ENCODE peak calls at places on chromosomes 5 and 9, in ten cellular contexts. B is AG09309, C is psoas muscle, Q is uterus, L is nephron progenitor cell, I is AG10803, X is gastrocnemius medialis, G is GM12865, Y is brain microvascular endothelial cell, N is esophagus squamous epithelium. E is an unnamed sample.

GRCh38 chr9:82080265-82080664 is 91.7 kb downstream of the SPATA31D1 start:
- DNase-seq in B (no peak), C (no peak), Q (no peak), L (no peak), I (no peak), X (no peak), G (no peak), Y (no peak), N (no peak), E (no peak)

GRCh38 chr9:76576344-76576743 is 117.4 kb downstream of the GCNT1 start:
- DNase-seq in B (peak; percentile 86), C (no peak), Q (no peak), L (no peak), I (peak; percentile 87), X (peak; percentile 26), G (peak; percentile 68), Y (peak; percentile 86), N (no peak), E (no peak)

GRCh38 chr9:86303316-86303975 is 21.1 kb upstream of the ISCA1 start:
- DNase-seq in B (no peak), C (no peak), Q (no peak), L (no peak), I (no peak), X (no peak), G (no peak), Y (no peak), N (no peak), E (no peak)

GRCh38 chr5:169607882-169608281 is 24.3 kb downstream of the SPDL1 start:
- DNase-seq in B (no peak), C (no peak), Q (no peak), L (no peak), I (no peak), X (no peak), G (no peak), Y (no peak), N (no peak), E (no peak)

GRCh38 chr5:107519900-107520354 is 150.8 kb downstream of the EFNA5 start:
- DNase-seq in B (no peak), C (no peak), Q (no peak), L (no peak), I (peak; percentile 1), X (no peak), G (peak; percentile 82), Y (no peak), N (no peak), E (no peak)

GRCh38 chr5:69217154-69217731 is 17.4 kb upstream of the CDK7 start:
- DNase-seq in B (peak; percentile 42), C (no peak), Q (peak; percentile 97), L (no peak), I (no peak), X (no peak), G (peak; percentile 30), Y (no peak), N (no peak), E (no peak)

GRCh38 chr9:89597711-89598707 is 6.8 kb upstream of the GADD45G start:
- DNase-seq in B (no peak), C (no peak), Q (peak; percentile 61), L (peak; percentile 73), I (peak; percentile 49), X (peak; percentile 52), G (peak; percentile 73), Y (peak; percentile 59), N (no peak), E (no peak)

GRCh38 chr5:52767217-52767743 is 20.4 kb upstream of the ITGA1 start:
- DNase-seq in B (no peak), C (no peak), Q (no peak), L (no peak), I (no peak), X (no peak), G (no peak), Y (no peak), N (no peak), E (no peak)

GRCh38 chr5:110630350-110630749 is 96.1 kb downstream of the TMEM232 start:
- DNase-seq in B (no peak), C (no peak), Q (no peak), L (no peak), I (no peak), X (no peak), G (peak; percentile 2), Y (no peak), N (no peak), E (no peak)

GRCh38 chr5:110631236-110631635 is 95.2 kb downstream of the TMEM232 start:
- DNase-seq in B (no peak), C (no peak), Q (no peak), L (no peak), I (no peak), X (no peak), G (no peak), Y (no peak), N (no peak), E (no peak)

GRCh38 chr5:110623875-110624274 is 102.6 kb downstream of the TMEM232 start:
- DNase-seq in B (no peak), C (no peak), Q (no peak), L (no peak), I (peak; percentile 17), X (no peak), G (no peak), Y (peak; percentile 5), N (no peak), E (no peak)

GRCh38 chr5:110625376-110625999 is 101.0 kb downstream of the TMEM232 start:
- DNase-seq in B (peak; percentile 18), C (no peak), Q (no peak), L (no peak), I (peak; percentile 52), X (no peak), G (peak; percentile 10), Y (no peak), N (no peak), E (no peak)
- TF ChIP-seq CTCF in B (no peak), C (peak; percentile 58), Q (peak; percentile 38), L (peak; percentile 55), I (peak; percentile 62), X (peak; percentile 23), G (peak; percentile 15), Y (no peak), N (peak; percentile 8), E (peak; percentile 90)

GRCh38 chr5:97224112-97224750 is 41.2 kb upstream of the RIOK2 start:
- DNase-seq in B (peak; percentile 37), C (no peak), Q (no peak), L (no peak), I (peak; percentile 85), X (no peak), G (no peak), Y (no peak), N (no peak), E (no peak)

GRCh38 chr5:97231025-97231636 is 48.1 kb upstream of the RIOK2 start:
- DNase-seq in B (peak; percentile 62), C (no peak), Q (peak; percentile 30), L (peak; percentile 25), I (peak; percentile 83), X (peak; percentile 20), G (peak; percentile 74), Y (peak; percentile 82), N (no peak), E (no peak)

GRCh38 chr5:97229688-97230285 is 46.7 kb upstream of the RIOK2 start:
- DNase-seq in B (no peak), C (no peak), Q (no peak), L (no peak), I (no peak), X (no peak), G (no peak), Y (peak; percentile 1), N (no peak), E (no peak)

GRCh38 chr5:97225222-97225621 is 42.2 kb upstream of the RIOK2 start:
- DNase-seq in B (no peak), C (no peak), Q (no peak), L (no peak), I (no peak), X (no peak), G (no peak), Y (no peak), N (no peak), E (no peak)

DNA sequence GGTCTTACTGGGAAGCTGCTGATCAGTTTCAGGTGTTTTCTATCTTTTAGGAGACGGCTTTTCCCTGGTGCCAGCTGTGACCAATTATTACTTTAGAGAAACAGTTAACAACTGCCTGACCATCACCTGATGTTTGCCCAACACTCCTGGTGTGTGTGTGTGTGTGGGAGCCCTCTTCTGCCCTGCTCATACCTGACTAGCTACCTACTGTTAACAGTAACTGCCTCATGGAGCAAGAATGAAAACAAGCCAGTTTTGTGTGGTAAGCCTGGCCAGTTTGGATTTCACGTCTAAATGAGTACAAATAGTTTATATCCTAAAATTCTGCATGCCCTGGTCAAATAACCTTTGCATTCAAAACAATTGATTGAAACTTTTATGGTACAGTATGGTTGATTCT is 46.1 kb upstream of the RIOK2 start:
- DNase-seq in B (no peak), C (no peak), Q (no peak), L (no peak), I (no peak), X (no peak), G (no peak), Y (no peak), N (no peak), E (no peak)
- TF ChIP-seq CTCF in B (no peak), C (no peak), Q (no peak), L (no peak), I (no peak), X (no peak), G (no peak), Y (no peak), N (no peak), E (no peak)

DNA sequence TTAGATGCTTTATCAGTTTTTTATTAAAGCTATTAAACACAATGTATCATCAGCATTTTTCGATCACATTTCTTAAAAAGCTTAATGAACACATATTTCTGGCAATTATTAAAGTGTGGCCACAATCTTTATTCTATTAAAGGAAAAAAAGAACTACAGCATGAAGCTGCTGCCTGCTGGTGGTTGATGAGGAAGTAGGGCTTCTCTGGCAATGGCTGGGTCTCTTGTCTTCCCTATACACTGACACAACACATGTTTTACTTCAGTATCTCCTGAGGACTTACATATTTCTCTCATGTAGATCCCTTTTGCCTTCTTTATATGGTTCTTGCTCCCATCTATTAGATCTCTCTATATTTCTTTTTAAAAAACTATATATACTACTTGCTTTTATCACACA is 590.7 kb downstream of the RAB3C start:
- DNase-seq in B (no peak), C (no peak), Q (no peak), L (no peak), I (peak; percentile 11), X (no peak), G (no peak), Y (no peak), N (no peak), E (no peak)
- TF ChIP-seq CTCF in B (no peak), C (no peak), Q (no peak), L (no peak), I (peak; percentile 30), X (no peak), G (no peak), Y (peak; percentile 56), N (no peak), E (no peak)

GRCh38 chr5:11177993-11178711 is 417.1 kb upstream of the DAP start:
- DNase-seq in B (no peak), C (no peak), Q (no peak), L (no peak), I (no peak), X (no peak), G (no peak), Y (no peak), N (no peak), E (no peak)

GRCh38 chr5:11180890-11181289 is 419.9 kb upstream of the DAP start:
- DNase-seq in B (no peak), C (no peak), Q (no peak), L (no peak), I (no peak), X (no peak), G (no peak), Y (no peak), N (no peak), E (no peak)

GRCh38 chr5:11181940-11182339 is 420.9 kb upstream of the DAP start:
- DNase-seq in B (no peak), C (no peak), Q (no peak), L (no peak), I (no peak), X (no peak), G (no peak), Y (no peak), N (no peak), E (peak; percentile 46)

GRCh38 chr5:11182441-11183080 is 421.5 kb upstream of the DAP start:
- DNase-seq in B (no peak), C (no peak), Q (no peak), L (peak; percentile 16), I (peak; percentile 50), X (no peak), G (peak; percentile 51), Y (peak; percentile 46), N (no peak), E (no peak)
- TF ChIP-seq CTCF in B (peak; percentile 63), C (peak; percentile 7), Q (peak; percentile 25), L (peak; percentile 51), I (peak; percentile 72), X (no peak), G (peak; percentile 32), Y (peak; percentile 69), N (no peak), E (peak; percentile 87)

E was measured in chondrocyte.